ENCODE peak calls at places on chromosomes 3 and 15, in four cellular contexts. G, K, Q and Y are unnamed samples.

GRCh38 chr3:73192036-73192738 is 130.7 kb downstream of the EBLN2 start:
- DNase-seq in Q (no peak), K (no peak), G (no peak), Y (no peak)

GRCh38 chr3:12601072-12601471 is 44.2 kb downstream of the MKRN2 start:
- DNase-seq in Q (no peak), G (no peak), K (no peak), Y (no peak)

GRCh38 chr15:77863491-77864105 is 213.9 kb downstream of the TBC1D2B start:
- DNase-seq in K (no peak), Q (no peak), G (no peak), Y (no peak)

GRCh38 chr3:47163023-47163989 is 607 bp downstream of the SETD2 start:
- DNase-seq in Q (peak; percentile 68), G (peak; percentile 47), K (peak; percentile 22), Y (peak; percentile 43)

GRCh38 chr3:11583638-11584046 is 60.1 kb downstream of the VGLL4 start:
- DNase-seq in K (no peak), G (no peak), Q (peak; percentile 27), Y (no peak)

GRCh38 chr3:26438981-26439884 is 183.3 kb upstream of the LRRC3B start:
- DNase-seq in Q (no peak), K (no peak), G (no peak), Y (no peak)

GRCh38 chr3:99637381-99638111 is 848 bp upstream of the COL8A1 start:
- DNase-seq in G (no peak), K (peak; percentile 45), Q (peak; percentile 49), Y (no peak)

GRCh38 chr15:45448516-45448915 is 70.2 kb upstream of the GATM start:
- DNase-seq in G (peak; percentile 86), K (no peak), Q (no peak), Y (no peak)

GRCh38 chr3:80052271-80052670 is 284.5 kb upstream of the ROBO1 start:
- DNase-seq in K (no peak), Q (no peak), G (no peak), Y (no peak)

GRCh38 chr15:45448066-45448510 is 69.7 kb upstream of the GATM start:
- DNase-seq in G (peak; percentile 31), Q (no peak), K (no peak), Y (no peak)

GRCh38 chr15:38208779-38209178 is 43.9 kb upstream of the SPRED1 start:
- DNase-seq in Q (no peak), G (no peak), K (no peak), Y (no peak)

GRCh38 chr3:58209933-58210332 is 839 bp downstream of the DNASE1L3 start:
- DNase-seq in K (no peak), Q (no peak), G (no peak), Y (no peak)

GRCh38 chr15:60370804-60371700 is 26.7 kb downstream of the ANXA2 start:
- DNase-seq in K (peak; percentile 89), G (peak; percentile 79), Q (peak; percentile 64), Y (no peak)

GRCh38 chr3:50231581-50231980 is 4.4 kb upstream of the GNAI2 start:
- DNase-seq in Q (no peak), G (no peak), K (no peak), Y (no peak)

GRCh38 chr3:126358038-126358815 is 1.0 kb upstream of the KLF15 start:
- DNase-seq in G (no peak), K (peak; percentile 76), Q (no peak), Y (no peak)

GRCh38 chr15:90142216-90143175 is 40.2 kb upstream of the IDH2 start:
- DNase-seq in G (no peak), Q (no peak), K (no peak), Y (peak; percentile 37)

GRCh38 chr15:66580643-66581042 is 14.8 kb upstream of the LCTL start:
- DNase-seq in G (no peak), Q (no peak), K (peak; percentile 79), Y (no peak)

DNA sequence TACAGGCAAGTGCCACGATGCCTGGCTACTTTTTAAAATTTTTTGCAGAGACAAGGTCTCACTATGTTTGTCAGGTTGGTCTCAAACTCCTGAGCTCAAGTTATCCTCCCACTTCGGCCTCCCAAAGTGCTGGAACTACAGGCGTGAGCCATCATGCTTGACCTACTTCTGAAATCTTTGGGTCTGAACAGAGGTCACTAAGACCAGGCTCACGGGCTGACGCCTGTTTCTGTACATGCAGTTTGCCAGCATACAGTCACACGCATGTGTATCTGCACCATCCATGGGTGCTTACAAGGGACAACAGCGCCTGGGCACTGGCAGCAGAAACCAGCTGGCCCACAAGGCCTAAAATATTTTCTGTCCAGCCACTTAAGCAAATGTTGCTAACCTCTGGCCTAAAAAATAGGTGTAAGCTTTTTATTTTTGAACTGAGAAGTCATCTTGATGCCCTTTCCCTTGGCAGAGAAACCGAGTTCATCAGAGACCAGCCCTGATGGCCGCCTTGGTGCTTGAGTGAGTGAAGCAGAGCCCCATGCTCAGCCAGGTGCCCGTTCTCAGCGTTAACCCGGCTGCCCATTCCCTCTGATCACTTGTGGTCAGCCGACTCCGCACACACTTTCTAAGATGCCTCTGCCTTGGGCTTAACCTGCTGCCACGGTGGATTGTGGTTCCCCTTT is 425.2 kb downstream of the OCA2 start:
- DNase-seq in K (no peak), Q (no peak), G (no peak), Y (no peak)
- H3K9me3 ChIP-seq in K (no peaks in the 10 kb centered on the region), Q (no peaks in the 10 kb centered on the region), G (no peaks in the 10 kb centered on the region), Y (no peaks in the 10 kb centered on the region)

GRCh38 chr15:26739791-26740190 is 33.1 kb downstream of the GABRB3 start:
- DNase-seq in K (no peak), Q (no peak), G (no peak), Y (no peak)
- H3K9me3 ChIP-seq in K (peaks cover 4% of the 10 kb centered on the region), Q (no peaks in the 10 kb centered on the region), G (no peaks in the 10 kb centered on the region), Y (no peaks in the 10 kb centered on the region)

GRCh38 chr15:100242989-100243388 is 98.8 kb downstream of the ADAMTS17 start:
- DNase-seq in Q (no peak), G (no peak), K (no peak), Y (no peak)
- H3K9me3 ChIP-seq in Q (no peaks in the 10 kb centered on the region), G (no peaks in the 10 kb centered on the region), K (no peaks in the 10 kb centered on the region), Y (no peaks in the 10 kb centered on the region)

DNA sequence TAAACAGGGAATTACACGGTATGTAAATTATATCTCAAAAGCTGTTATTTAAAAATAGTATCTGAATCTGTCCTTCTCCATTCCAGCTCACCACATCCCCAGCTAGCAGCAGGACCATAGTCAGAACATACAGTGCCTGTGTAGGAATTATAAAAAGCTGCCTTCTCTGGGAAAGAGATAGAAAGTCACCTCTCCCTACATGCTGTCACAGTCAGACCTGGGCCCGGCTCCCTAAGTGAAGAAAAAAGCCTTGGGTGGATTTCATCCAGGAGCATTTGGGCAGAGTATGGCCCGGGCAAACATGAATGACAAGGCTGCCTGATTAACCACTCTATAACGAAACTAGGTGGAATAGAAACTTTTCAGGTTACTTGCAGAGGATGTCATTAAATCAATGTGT is 144.1 kb downstream of the CNTN3 start:
- DNase-seq in K (no peak), G (no peak), Q (no peak), Y (no peak)
- H3K9me3 ChIP-seq in K (no peaks in the 10 kb centered on the region), G (no peaks in the 10 kb centered on the region), Q (no peaks in the 10 kb centered on the region), Y (no peaks in the 10 kb centered on the region)

GRCh38 chr15:97319316-97319715 is 641.2 kb upstream of the ARRDC4 start:
- DNase-seq in G (no peak), K (no peak), Q (no peak), Y (no peak)

GRCh38 chr15:97317163-97317562 is 643.3 kb upstream of the ARRDC4 start:
- DNase-seq in G (no peak), K (no peak), Q (no peak), Y (no peak)

DNA sequence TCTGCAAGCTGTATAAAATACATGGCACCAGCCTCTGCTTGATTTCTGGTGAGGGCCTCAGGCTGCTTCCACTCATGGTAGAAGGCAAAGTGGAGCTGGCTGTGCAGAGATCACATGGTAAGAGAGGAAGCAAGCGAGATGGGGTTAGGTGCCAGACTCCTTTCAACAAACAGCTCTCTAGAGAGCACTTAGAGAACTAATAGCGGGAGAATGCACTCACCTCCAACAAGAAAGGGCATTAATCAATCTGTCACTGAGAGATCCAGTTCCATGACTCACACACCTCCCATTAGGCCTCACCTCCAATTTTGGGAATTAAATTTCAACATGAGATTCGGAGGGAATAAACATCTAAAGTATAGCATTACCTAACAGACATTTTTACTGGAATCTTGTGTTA is 644.1 kb upstream of the ARRDC4 start:
- DNase-seq in Q (no peak), G (no peak), K (no peak), Y (no peak)
- H3K9me3 ChIP-seq in Q (no peaks in the 10 kb centered on the region), G (no peaks in the 10 kb centered on the region), K (no peaks in the 10 kb centered on the region), Y (no peaks in the 10 kb centered on the region)

GRCh38 chr15:29939404-29939803 is 117.1 kb upstream of the TJP1 start:
- DNase-seq in Q (no peak), G (no peak), K (no peak), Y (no peak)

GRCh38 chr15:29936353-29937049 is 114.2 kb upstream of the TJP1 start:
- DNase-seq in G (no peak), Q (no peak), K (no peak), Y (no peak)

GRCh38 chr15:29935296-29936020 is 113.2 kb upstream of the TJP1 start:
- DNase-seq in G (peak; percentile 48), Q (no peak), K (no peak), Y (no peak)

GRCh38 chr15:29938701-29939340 is 116.6 kb upstream of the TJP1 start:
- DNase-seq in Q (no peak), G (no peak), K (no peak), Y (no peak)

GRCh38 chr15:29937956-29938355 is 115.7 kb upstream of the TJP1 start:
- DNase-seq in K (no peak), G (no peak), Q (no peak), Y (no peak)
- H3K9me3 ChIP-seq in K (no peaks in the 10 kb centered on the region), G (no peaks in the 10 kb centered on the region), Q (no peaks in the 10 kb centered on the region), Y (no peaks in the 10 kb centered on the region)

DNA sequence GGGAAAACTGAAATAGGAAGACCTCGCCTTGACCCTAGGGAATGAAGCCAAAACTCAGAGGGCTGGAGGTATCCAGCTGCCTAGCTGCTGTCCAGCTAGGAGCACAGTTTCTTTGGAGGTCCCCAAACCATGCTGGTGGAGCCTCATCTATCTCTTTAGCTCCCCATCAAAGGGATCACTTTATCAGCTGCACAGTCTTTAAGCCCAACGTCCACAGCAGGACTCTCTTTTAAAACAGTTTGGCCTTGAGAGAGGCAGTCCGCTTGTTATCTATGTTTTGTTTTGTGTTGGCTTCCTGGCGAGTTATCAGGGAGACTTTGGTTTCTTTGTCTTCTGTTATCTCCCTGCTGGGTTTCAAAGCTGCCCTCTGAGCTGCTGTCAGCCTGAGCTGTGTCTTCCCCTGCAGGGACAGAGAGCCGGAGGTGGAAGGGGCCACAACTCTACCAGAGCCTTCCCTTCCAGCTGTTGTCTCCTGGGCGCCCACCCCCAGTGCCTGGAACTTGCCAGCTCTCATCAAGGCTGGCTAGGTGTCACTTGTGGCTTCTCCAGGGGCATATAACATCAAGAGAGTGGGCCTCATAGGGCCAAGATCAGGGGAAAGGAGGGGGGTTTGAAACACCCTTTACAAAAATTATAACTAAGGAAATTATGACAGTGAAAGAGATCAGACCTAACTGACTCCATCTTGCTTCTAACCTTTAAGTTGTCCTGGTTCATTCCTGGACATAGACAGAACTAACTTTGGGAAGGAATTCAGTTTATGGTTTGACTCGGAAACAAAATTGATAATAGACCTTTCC is 61.4 kb upstream of the C15orf39 start:
- DNase-seq in G (no peak), Q (no peak), K (no peak), Y (no peak)
- H3K9me3 ChIP-seq in G (no peaks in the 10 kb centered on the region), Q (no peaks in the 10 kb centered on the region), K (peaks cover 40% of the 10 kb centered on the region), Y (peaks cover 7% of the 10 kb centered on the region)